ENCODE peak calls at places on chromosomes 6 and 20, in four cellular contexts. C is iPS-NIHi11, E is left cardiac atrium, R is transverse colon. F is an unnamed sample.

GRCh38 chr20:17797163-17797562 is 97.4 kb downstream of the BANF2 start:
- DNase-seq in C (no peak), E (no peak), R (no peak), F (no peak)

GRCh38 chr6:49202923-49203322 is 260.1 kb downstream of the MMUT start:
- DNase-seq in E (no peak), C (no peak), R (no peak), F (no peak)

GRCh38 chr6:139364302-139364981 is 10.0 kb downstream of the CITED2 start:
- DNase-seq in E (no peak), C (peak), R (no peak), F (peak)

GRCh38 chr20:57900226-57900905 is 190.6 kb upstream of the PMEPA1 start:
- DNase-seq in C (no peak), R (no peak), E (no peak), F (no peak)

GRCh38 chr6:113634352-113635163 is 222.6 kb upstream of the MARCKS start:
- DNase-seq in C (no peak), R (no peak), E (no peak), F (no peak)

GRCh38 chr20:19688031-19688806 is 69.8 kb upstream of the RIN2 start:
- DNase-seq in E (peak), R (peak), C (peak), F (peak)

GRCh38 chr6:36613200-36613995 is 19.2 kb downstream of the SRSF3 start:
- DNase-seq in C (no peak), R (no peak), E (no peak), F (no peak)

GRCh38 chr20:37295001-37295400 is 5.5 kb downstream of the MANBAL start:
- DNase-seq in R (no peak), E (no peak), C (no peak), F (peak)

GRCh38 chr6:13673368-13673767 is 38.3 kb downstream of the RANBP9 start:
- DNase-seq in R (no peak), E (no peak), C (no peak), F (no peak)

F was measured in HT-29.